ENCODE peak calls at places on chromosomes 16 and 17, in five cellular contexts. O is EL; Z is activated naive CD4-positive, alpha-beta T cell; W is GM12865; N is glutamatergic neuron. M is an unnamed sample.

GRCh38 chr17:67076290-67076689 is 31.9 kb downstream of the CACNG1 start:
- DNase-seq in O (no peak), Z (no peak), W (no peak), N (no peak), M (no peak)

GRCh38 chr17:76080207-76080933 is 1.4 kb downstream of the ZACN start:
- DNase-seq in O (no peak), Z (no peak), W (no peak), N (peak), M (no peak)

GRCh38 chr16:648786-649589 is at the start of gene WDR90:
- DNase-seq in O (peak), Z (peak), W (peak), N (peak), M (peak)

GRCh38 chr16:15749371-15749770 is 99.3 kb downstream of the NDE1 start:
- DNase-seq in O (no peak), Z (no peak), W (no peak), N (no peak), M (no peak)

GRCh38 chr16:87826798-87827587 is 42.3 kb downstream of the SLC7A5 start:
- DNase-seq in O (no peak), Z (no peak), W (no peak), N (no peak), M (no peak)

GRCh38 chr16:57194512-57194911 is 8.4 kb downstream of the RSPRY1 start:
- DNase-seq in O (peak), Z (no peak), W (no peak), N (no peak), M (no peak)

GRCh38 chr16:9526791-9527190 is 435.3 kb downstream of the HAPSTR1 start:
- DNase-seq in O (no peak), Z (no peak), W (no peak), N (no peak), M (no peak)

GRCh38 chr17:1168537-1169234 is 11.1 kb downstream of the ABR start:
- DNase-seq in O (no peak), Z (no peak), W (no peak), N (peak), M (no peak)

GRCh38 chr17:40910441-40910841 is 25.4 kb upstream of the KRT20 start:
- DNase-seq in O (peak), Z (no peak), W (no peak), N (no peak), M (no peak)

GRCh38 chr16:64711596-64711995 is 410.3 kb downstream of the CDH11 start:
- DNase-seq in O (no peak), Z (no peak), W (no peak), N (no peak), M (no peak)

GRCh38 chr17:4785311-4786110 is 653 bp downstream of the VMO1 start:
- DNase-seq in O (no peak), Z (no peak), W (no peak), N (no peak), M (no peak)

GRCh38 chr17:74605361-74605760 is 13.3 kb upstream of the CD300LD start:
- DNase-seq in O (peak), Z (no peak), W (no peak), N (no peak), M (no peak)

GRCh38 chr17:16486373-16487250 is 5.4 kb downstream of the LRRC75A start:
- DNase-seq in O (peak), Z (no peak), W (no peak), N (no peak), M (no peak)

GRCh38 chr17:13362341-13363122 is 239.2 kb downstream of the HS3ST3A1 start:
- DNase-seq in O (peak), Z (no peak), W (no peak), N (no peak), M (no peak)

GRCh38 chr17:57898487-57899311 is 48.9 kb upstream of the MRPS23 start:
- DNase-seq in O (peak), Z (no peak), W (no peak), N (peak), M (no peak)

GRCh38 chr16:54237-54581 is 581 bp downstream of the SNRNP25 start:
- DNase-seq in O (no peak), Z (no peak), W (no peak), N (no peak), M (no peak)

GRCh38 chr16:85204242-85205010 is 92.2 kb upstream of the CIBAR2 start:
- DNase-seq in O (peak), Z (no peak), W (no peak), N (no peak), M (no peak)

GRCh38 chr16:1297413-1297773 is 12.0 kb upstream of the UBE2I start:
- DNase-seq in O (no peak), Z (no peak), W (no peak), N (no peak), M (no peak)

GRCh38 chr17:40564883-40565744 is at the start of gene CCR7:
- DNase-seq in O (no peak), Z (peak), W (peak), N (no peak), M (peak)

GRCh38 chr17:40828454-40829039 is 6.1 kb upstream of the KRT10 start:
- DNase-seq in O (no peak), Z (no peak), W (no peak), N (no peak), M (no peak)

GRCh38 chr16:23324727-23325126 is 22.6 kb downstream of the SCNN1B start:
- DNase-seq in O (no peak), Z (no peak), W (no peak), N (no peak), M (no peak)

GRCh38 chr17:68480885-68481284 is 23.6 kb upstream of the WIPI1 start:
- DNase-seq in O (no peak), Z (no peak), W (no peak), N (no peak), M (no peak)

GRCh38 chr16:30121741-30122620 is 1.0 kb downstream of the MAPK3 start:
- DNase-seq in O (no peak), Z (no peak), W (no peak), N (no peak), M (no peak)

GRCh38 chr17:51000835-51001638 is 119.6 kb downstream of the SPAG9 start:
- DNase-seq in O (peak), Z (no peak), W (peak), N (no peak), M (peak)

GRCh38 chr17:2374549-2375285 is 26.1 kb downstream of the MNT start:
- DNase-seq in O (no peak), Z (no peak), W (no peak), N (no peak), M (no peak)

GRCh38 chr16:66254751-66255150 is 111.7 kb upstream of the CDH5 start:
- DNase-seq in O (no peak), Z (no peak), W (no peak), N (no peak), M (no peak)

GRCh38 chr17:32006957-32007462 is at the start of gene LRRC37B:
- DNase-seq in O (peak), Z (peak), W (peak), N (peak), M (peak)

GRCh38 chr17:18219016-18219415 is 6.4 kb upstream of the LLGL1 start:
- DNase-seq in O (peak), Z (no peak), W (no peak), N (no peak), M (no peak)

GRCh38 chr17:81991684-81992513 is 14.5 kb downstream of the ASPSCR1 start:
- DNase-seq in O (peak), Z (no peak), W (no peak), N (peak), M (no peak)

GRCh38 chr17:63843387-63844292 is 1.2 kb upstream of the SMARCD2 start:
- DNase-seq in O (peak), Z (no peak), W (peak), N (no peak), M (no peak)

GRCh38 chr17:82884923-82885322 is 45.1 kb upstream of the ZNF750 start:
- DNase-seq in O (no peak), Z (peak), W (peak), N (no peak), M (peak)

GRCh38 chr16:17171250-17172143 is 299.3 kb downstream of the XYLT1 start:
- DNase-seq in O (no peak), Z (no peak), W (no peak), N (no peak), M (no peak)

GRCh38 chr17:50931003-50931878 is 65.1 kb upstream of the TOB1 start:
- DNase-seq in O (peak), Z (peak), W (peak), N (peak), M (no peak)